ENCODE peak calls at places on chromosome 22, in ten cellular contexts. B is caudate nucleus; E is hepatocyte; F is hypothalamus; J is stimulated activated CD4-positive, alpha-beta T cell treated with anti-CD3 and anti-CD28 coated beads, Interleukin-4, amount 100 ng/mL, for 4 hours; N is T-helper 2 cell; M is NCI-H1092; X is H1; T is tibial artery; C is tibial nerve. R is an unnamed sample.

GRCh38 chr22:33747029-33747428 is 173.2 kb downstream of the LARGE1 start:
- DNase-seq in B (no peak), E (no peak), F (no peak), J (no peak), N (no peak), M (no peak), X (no peak), T (no peak), C (no peak), R (no peak)

GRCh38 chr22:49258107-49259010 is 569.3 kb downstream of the BRD1 start:
- DNase-seq in B (no peak), E (no peak), F (no peak), J (no peak), N (no peak), M (no peak), X (no peak), T (peak), C (no peak), R (no peak)

GRCh38 chr22:44392446-44392921 is 79.7 kb upstream of the SHISAL1 start:
- DNase-seq in B (no peak), E (no peak), F (no peak), J (no peak), N (no peak), M (no peak), X (no peak), T (peak), C (no peak), R (no peak)

GRCh38 chr22:24772493-24773220 is 1.9 kb downstream of the PIWIL3 start:
- DNase-seq in B (no peak), E (peak), F (no peak), J (no peak), N (no peak), M (no peak), X (peak), T (no peak), C (no peak), R (peak)

GRCh38 chr22:26894766-26895485 is 237.5 kb downstream of the MIAT start:
- DNase-seq in B (no peak), E (peak), F (no peak), J (no peak), N (no peak), M (no peak), X (no peak), T (peak), C (no peak), R (no peak)

GRCh38 chr22:23530766-23531282 is 49.3 kb downstream of the IGLL1 start:
- DNase-seq in B (no peak), E (no peak), F (no peak), J (no peak), N (no peak), M (no peak), X (no peak), T (peak), C (no peak), R (no peak)

GRCh38 chr22:40654522-40655167 is 18.1 kb upstream of the MRTFA start:
- DNase-seq in B (no peak), E (peak), F (peak), J (no peak), N (no peak), M (peak), X (no peak), T (peak), C (peak), R (peak)

GRCh38 chr22:25125693-25126357 is 73.8 kb upstream of the CRYBB3 start:
- DNase-seq in B (no peak), E (no peak), F (no peak), J (no peak), N (no peak), M (peak), X (no peak), T (no peak), C (no peak), R (no peak)

GRCh38 chr22:26170795-26171194 is 1.5 kb downstream of the SEZ6L start:
- DNase-seq in B (no peak), E (peak), F (peak), J (no peak), N (no peak), M (peak), X (no peak), T (no peak), C (no peak), R (peak)

GRCh38 chr22:30392661-30393321 is 4.0 kb upstream of the SEC14L2 start:
- DNase-seq in B (no peak), E (no peak), F (no peak), J (no peak), N (no peak), M (no peak), X (no peak), T (no peak), C (no peak), R (peak)

GRCh38 chr22:31122532-31123291 is at the start of gene INPP5J:
- DNase-seq in B (no peak), E (peak), F (no peak), J (no peak), N (no peak), M (peak), X (no peak), T (no peak), C (no peak), R (peak)

GRCh38 chr22:17370766-17371181 is 1.5 kb downstream of the CECR2 start:
- DNase-seq in B (no peak), E (no peak), F (no peak), J (no peak), N (no peak), M (no peak), X (no peak), T (no peak), C (no peak), R (no peak)

GRCh38 chr22:49964136-49964492 is 3.5 kb downstream of the PIM3 start:
- DNase-seq in B (no peak), E (no peak), F (no peak), J (no peak), N (peak), M (no peak), X (no peak), T (peak), C (no peak), R (no peak)

GRCh38 chr22:20087319-20088262 is 7.5 kb downstream of the DGCR8 start:
- DNase-seq in B (no peak), E (no peak), F (no peak), J (no peak), N (no peak), M (no peak), X (no peak), T (no peak), C (no peak), R (no peak)

GRCh38 chr22:46102752-46103151 is 47.6 kb upstream of the PPARA start:
- DNase-seq in B (no peak), E (no peak), F (no peak), J (no peak), N (no peak), M (no peak), X (no peak), T (no peak), C (no peak), R (peak)

GRCh38 chr22:42434283-42434682 is 2.1 kb upstream of the NFAM1 start:
- DNase-seq in B (no peak), E (no peak), F (no peak), J (no peak), N (no peak), M (peak), X (no peak), T (no peak), C (no peak), R (no peak)

GRCh38 chr22:48574776-48575566 is 1252.7 kb downstream of the BRD1 start:
- DNase-seq in B (peak), E (peak), F (peak), J (peak), N (no peak), M (no peak), X (peak), T (no peak), C (no peak), R (peak)

GRCh38 chr22:49827307-49827852 is 293 bp downstream of the BRD1 start:
- DNase-seq in B (no peak), E (peak), F (no peak), J (no peak), N (no peak), M (no peak), X (no peak), T (no peak), C (no peak), R (no peak)

GRCh38 chr22:21791635-21792625 is 56.3 kb upstream of the YPEL1 start:
- DNase-seq in B (no peak), E (no peak), F (no peak), J (peak), N (no peak), M (no peak), X (no peak), T (no peak), C (no peak), R (no peak)

GRCh38 chr22:39146256-39147101 is 6.0 kb downstream of the CBX7 start:
- DNase-seq in B (no peak), E (no peak), F (no peak), J (no peak), N (no peak), M (no peak), X (no peak), T (peak), C (no peak), R (no peak)

GRCh38 chr22:29704528-29705285 is 15.1 kb upstream of the CABP7 start:
- DNase-seq in B (peak), E (peak), F (peak), J (no peak), N (no peak), M (peak), X (no peak), T (no peak), C (peak), R (no peak)

GRCh38 chr22:47190276-47190956 is 428.0 kb downstream of the TBC1D22A start:
- DNase-seq in B (no peak), E (no peak), F (no peak), J (no peak), N (no peak), M (no peak), X (no peak), T (peak), C (no peak), R (no peak)

GRCh38 chr22:44448271-44448780 is 49.7 kb downstream of the RTL6 start:
- DNase-seq in B (no peak), E (peak), F (no peak), J (no peak), N (no peak), M (no peak), X (no peak), T (peak), C (peak), R (no peak)

GRCh38 chr22:29733362-29734322 is 13.8 kb downstream of the CABP7 start:
- DNase-seq in B (no peak), E (peak), F (no peak), J (no peak), N (no peak), M (peak), X (no peak), T (no peak), C (no peak), R (no peak)

R was measured in mesendoderm.